ENCODE peak calls at places on chromosomes 3 and 15, in eight cellular contexts. J, U, M, V, O, C, P and F are unnamed samples.

GRCh38 chr3:69671082-69671952 is 67.9 kb upstream of the MITF start:
- DNase-seq in J (no peak), U (peak; percentile 58), M (no peak), V (no peak), O (peak; percentile 26), C (peak; percentile 28), P (peak; percentile 18), F (no peak)

GRCh38 chr3:161038725-161039124 is 66.4 kb downstream of the B3GALNT1 start:
- DNase-seq in J (no peak), U (no peak), M (no peak), V (peak; percentile 84), O (no peak), C (no peak), P (no peak), F (no peak)

GRCh38 chr3:3201584-3201983 is 22.1 kb upstream of the CRBN start:
- DNase-seq in J (no peak), U (no peak), M (no peak), V (no peak), O (no peak), C (no peak), P (no peak), F (no peak)

GRCh38 chr15:73881539-73882320 is 8.4 kb downstream of the TBC1D21 start:
- DNase-seq in J (no peak), U (no peak), M (no peak), V (no peak), O (no peak), C (no peak), P (no peak), F (no peak)

GRCh38 chr15:94168250-94168649 is 63.1 kb upstream of the MCTP2 start:
- DNase-seq in J (no peak), U (no peak), M (no peak), V (no peak), O (no peak), C (no peak), P (no peak), F (no peak)

GRCh38 chr3:46372492-46373359 is 2.0 kb downstream of the CCR5 start:
- DNase-seq in J (no peak), U (no peak), M (no peak), V (no peak), O (peak; percentile 35), C (peak; percentile 23), P (no peak), F (no peak)

GRCh38 chr3:46091046-46091445 is 63.8 kb upstream of the XCR1 start:
- DNase-seq in J (no peak), U (no peak), M (no peak), V (no peak), O (no peak), C (no peak), P (no peak), F (no peak)

GRCh38 chr15:75131269-75131643 is 70.4 kb upstream of the C15orf39 start:
- DNase-seq in J (no peak), U (no peak), M (no peak), V (no peak), O (peak; percentile 40), C (no peak), P (no peak), F (no peak)

GRCh38 chr3:142210144-142210543 is 15.2 kb downstream of the GK5 start:
- DNase-seq in J (no peak), U (no peak), M (no peak), V (no peak), O (peak; percentile 4), C (no peak), P (no peak), F (no peak)

GRCh38 chr3:195073866-195074860 is 196.8 kb downstream of the XXYLT1 start:
- DNase-seq in J (no peak), U (no peak), M (no peak), V (no peak), O (no peak), C (no peak), P (no peak), F (no peak)

GRCh38 chr3:11096266-11097135 is 57.8 kb upstream of the HRH1 start:
- DNase-seq in J (peak; percentile 31), U (peak; percentile 38), M (peak; percentile 61), V (peak; percentile 87), O (peak; percentile 80), C (peak; percentile 89), P (peak; percentile 75), F (peak; percentile 69)

GRCh38 chr15:31091531-31091930 is 10.0 kb downstream of the TRPM1 start:
- DNase-seq in J (no peak), U (no peak), M (no peak), V (peak; percentile 78), O (peak; percentile 50), C (peak; percentile 30), P (no peak), F (no peak)

GRCh38 chr3:112409061-112409460 is 76.1 kb downstream of the CD200 start:
- DNase-seq in J (no peak), U (no peak), M (no peak), V (no peak), O (no peak), C (no peak), P (no peak), F (no peak)

GRCh38 chr3:141279074-141279945 is 47.7 kb downstream of the PXYLP1 start:
- DNase-seq in J (no peak), U (no peak), M (no peak), V (peak; percentile 17), O (no peak), C (no peak), P (no peak), F (no peak)

GRCh38 chr3:170496026-170496867 is 77.6 kb downstream of the CLDN11 start:
- DNase-seq in J (no peak), U (no peak), M (no peak), V (no peak), O (no peak), C (no peak), P (no peak), F (no peak)

DNA sequence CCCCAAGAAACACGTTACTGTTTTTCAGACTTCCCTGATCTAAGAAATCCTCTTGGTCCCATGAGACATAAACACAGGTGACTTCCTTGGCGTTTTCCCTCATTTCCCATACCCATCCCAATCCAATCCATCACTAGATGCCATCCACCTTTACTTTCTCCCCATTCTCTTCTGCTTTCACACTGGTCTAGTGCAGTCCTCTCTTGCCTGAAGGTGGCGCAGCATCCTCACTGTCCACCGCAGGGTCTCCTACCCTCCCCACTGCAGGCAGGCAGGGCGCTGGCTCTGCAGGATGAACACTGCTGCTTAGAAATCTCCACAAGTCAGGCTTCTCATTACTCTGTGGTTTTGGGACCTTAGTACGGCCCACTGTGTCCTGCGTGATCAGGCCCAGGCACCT is 58.2 kb downstream of the RAB7A start:
- DNase-seq in J (no peak), U (peak; percentile 46), M (peak; percentile 44), V (no peak), O (no peak), C (no peak), P (no peak), F (no peak)
- TF ChIP-seq CTCF in J (peak; percentile 31), U (peak; percentile 61), M (peak; percentile 22), V (peak; percentile 40), O (peak; percentile 22), C (peak; percentile 9), P (no peak), F (no peak)

DNA sequence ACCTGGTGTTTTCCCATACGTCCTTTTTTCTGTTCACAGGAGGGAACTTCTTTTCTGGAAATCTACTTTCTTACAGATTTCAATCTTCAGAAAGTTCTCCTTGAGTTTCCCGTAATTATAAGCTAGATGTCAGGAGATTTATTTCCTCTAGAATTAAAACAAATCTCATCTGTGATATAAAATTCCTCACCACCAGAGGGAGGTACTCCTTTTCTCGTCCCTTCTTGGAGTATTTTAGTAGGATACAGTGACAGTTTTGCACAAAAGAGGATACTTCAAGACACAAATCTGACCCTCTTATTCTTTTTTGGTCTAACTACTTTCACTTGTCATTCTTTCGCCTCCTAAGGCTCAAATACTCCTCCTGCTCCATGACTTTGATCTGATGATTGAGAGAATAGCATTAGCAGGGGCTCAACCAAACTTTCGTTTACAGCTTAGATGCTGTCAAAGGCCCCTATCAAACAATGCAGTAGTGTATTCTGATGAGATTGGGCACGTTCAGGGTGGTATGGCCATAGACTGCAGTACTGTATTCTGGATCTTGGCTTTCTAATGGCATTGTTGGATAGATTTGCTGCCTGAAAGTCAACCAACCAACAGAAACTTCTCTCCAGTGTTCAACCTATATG is 38.0 kb downstream of the TMEM41A start:
- DNase-seq in J (no peak), U (no peak), M (no peak), V (peak; percentile 5), O (peak; percentile 16), C (peak; percentile 10), P (no peak), F (no peak)
- TF ChIP-seq CTCF in J (peak; percentile 20), U (peak; percentile 59), M (no peak), V (peak; percentile 45), O (peak; percentile 48), C (peak; percentile 38), P (peak; percentile 87), F (peak; percentile 43)

GRCh38 chr15:58070801-58071418 is 5.4 kb upstream of the ALDH1A2 start:
- DNase-seq in J (peak; percentile 8), U (peak; percentile 80), M (peak; percentile 55), V (peak; percentile 5), O (peak; percentile 46), C (peak; percentile 46), P (peak; percentile 57), F (peak; percentile 33)
- TF ChIP-seq CTCF in J (peak; percentile 89), U (peak; percentile 96), M (peak; percentile 86), V (peak; percentile 98), O (peak; percentile 90), C (peak; percentile 91), P (peak; percentile 86), F (peak; percentile 99)

GRCh38 chr3:8368598-8368997 is 133.0 kb upstream of the LMCD1 start:
- DNase-seq in J (no peak), U (no peak), M (no peak), V (no peak), O (no peak), C (no peak), P (no peak), F (no peak)

GRCh38 chr3:8369638-8370037 is 132.0 kb upstream of the LMCD1 start:
- DNase-seq in J (no peak), U (no peak), M (no peak), V (no peak), O (no peak), C (no peak), P (no peak), F (no peak)

GRCh38 chr3:8371085-8371551 is 130.5 kb upstream of the LMCD1 start:
- DNase-seq in J (peak; percentile 28), U (no peak), M (no peak), V (peak; percentile 94), O (peak; percentile 62), C (peak; percentile 29), P (no peak), F (no peak)

GRCh38 chr3:8366214-8366613 is 135.4 kb upstream of the LMCD1 start:
- DNase-seq in J (no peak), U (no peak), M (no peak), V (no peak), O (no peak), C (no peak), P (no peak), F (no peak)

DNA sequence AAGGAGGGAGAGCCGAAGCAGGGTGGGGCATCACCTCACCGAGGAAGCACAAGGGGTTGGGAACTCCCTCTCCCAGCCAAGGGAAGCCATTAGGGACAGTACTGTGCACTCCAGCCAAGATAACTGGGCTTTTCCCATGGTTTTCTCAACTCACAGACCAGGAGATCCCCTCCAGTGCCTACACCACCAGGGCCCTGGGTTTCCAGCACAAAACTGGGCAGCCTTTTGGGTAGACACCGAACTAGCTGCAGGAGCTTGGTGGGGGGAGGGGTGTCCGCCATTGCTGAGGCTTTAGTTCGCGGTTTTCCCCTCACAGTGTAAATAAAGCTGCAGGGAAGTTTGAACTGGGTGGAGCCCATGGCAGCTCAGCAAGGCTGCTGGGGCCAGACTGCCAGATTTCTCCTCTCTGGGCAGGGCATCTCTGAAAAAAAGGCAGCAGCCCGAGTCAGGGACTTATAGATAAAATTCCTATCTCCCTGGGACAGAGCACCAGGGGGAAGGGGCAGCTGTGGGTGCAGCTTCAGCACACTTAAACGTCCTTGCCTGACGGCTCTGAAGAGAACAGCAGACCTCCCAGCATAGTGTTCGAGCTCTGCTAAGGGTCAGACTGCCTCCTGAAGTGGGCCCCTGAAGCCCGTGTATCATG is 129.5 kb upstream of the LMCD1 start:
- DNase-seq in J (no peak), U (no peak), M (no peak), V (no peak), O (no peak), C (no peak), P (no peak), F (no peak)
- TF ChIP-seq CTCF in J (no peak), U (no peak), M (no peak), V (no peak), O (no peak), C (no peak), P (no peak), F (no peak)